ENCODE peak calls at places on chromosome 3, in seven cellular contexts. I is thyroid gland, G is lung, W is skeletal muscle cell, L is lower leg skin, B is cardiac fibroblast, Y is left ventricle myocardium inferior. V is an unnamed sample.
A peak's percentile ranks its signal among the peaks of the same experiment; 100 is the strongest.

GRCh38 chr3:115217678-115218451 is 70.8 kb upstream of the ZBTB20 start:
- DNase-seq in Y (no peak), I (no peak), W (peak; percentile 36), L (no peak), B (peak; percentile 81), G (no peak), V (peak; percentile 81)

GRCh38 chr3:188174309-188175044 is 20.5 kb downstream of the LPP start:
- DNase-seq in I (no peak), G (no peak), B (no peak), Y (no peak), W (no peak), L (no peak), V (no peak)

GRCh38 chr3:150371741-150372254 is 36.3 kb upstream of the TSC22D2 start:
- DNase-seq in W (peak; percentile 97), G (peak; percentile 68), Y (no peak), B (peak; percentile 99), L (peak; percentile 80), I (peak; percentile 42), V (peak; percentile 97)

GRCh38 chr3:180036678-180037455 is at the start of gene PEX5L:
- DNase-seq in W (peak; percentile 14), Y (peak; percentile 37), I (peak; percentile 25), G (no peak), L (no peak), B (peak; percentile 39), V (peak; percentile 23)

GRCh38 chr3:186590580-186591296 is 20.2 kb downstream of the DNAJB11 start:
- DNase-seq in B (no peak), Y (no peak), L (no peak), I (no peak), W (no peak), G (no peak), V (no peak)

GRCh38 chr3:37556789-37557301 is 304.8 kb upstream of the CTDSPL start:
- DNase-seq in L (no peak), B (no peak), I (no peak), Y (no peak), G (no peak), W (no peak), V (no peak)

GRCh38 chr3:123605789-123606234 is 21.0 kb upstream of the HACD2 start:
- DNase-seq in B (no peak), Y (no peak), G (no peak), W (no peak), L (no peak), I (no peak), V (peak; percentile 30)

GRCh38 chr3:113637756-113638155 is 58.7 kb downstream of the USF3 start:
- DNase-seq in G (no peak), B (no peak), L (no peak), W (no peak), I (no peak), Y (no peak), V (no peak)

GRCh38 chr3:194884649-194885315 is 199.1 kb downstream of the FAM43A start:
- DNase-seq in L (no peak), B (peak; percentile 61), W (no peak), I (peak; percentile 17), G (no peak), Y (peak; percentile 36), V (no peak)

GRCh38 chr3:42094992-42095391 is 3.8 kb downstream of the TRAK1 start:
- DNase-seq in W (no peak), B (no peak), I (no peak), G (no peak), Y (no peak), L (no peak), V (no peak)

GRCh38 chr3:33401781-33402180 is 38.4 kb downstream of the UBP1 start:
- DNase-seq in I (no peak), B (no peak), W (no peak), L (no peak), G (no peak), Y (no peak), V (no peak)

GRCh38 chr3:196661400-196661799 is 21.9 kb downstream of the NRROS start:
- DNase-seq in I (no peak), Y (no peak), L (no peak), W (no peak), B (no peak), G (no peak), V (no peak)

GRCh38 chr3:4061854-4062360 is 241.3 kb upstream of the SETMAR start:
- DNase-seq in W (no peak), B (no peak), I (peak; percentile 9), G (no peak), L (no peak), Y (no peak), V (no peak)

GRCh38 chr3:112002458-112002971 is 3.8 kb downstream of the TAGLN3 start:
- DNase-seq in I (no peak), Y (no peak), L (no peak), G (no peak), B (no peak), W (no peak), V (no peak)

GRCh38 chr3:116135462-116135861 is 309.8 kb downstream of the LSAMP start:
- DNase-seq in G (no peak), Y (peak; percentile 34), I (peak; percentile 1), B (peak; percentile 92), L (no peak), W (peak; percentile 81), V (peak; percentile 78)

GRCh38 chr3:178275793-178276192 is 260.4 kb upstream of the KCNMB2 start:
- DNase-seq in B (no peak), I (no peak), W (no peak), L (no peak), G (no peak), Y (no peak), V (peak; percentile 92)

GRCh38 chr3:59515936-59516335 is 466.1 kb upstream of the CFAP20DC start:
- DNase-seq in Y (no peak), W (no peak), B (no peak), L (no peak), I (no peak), G (no peak), V (no peak)

GRCh38 chr3:73637042-73637441 is 12.3 kb upstream of the PDZRN3 start:
- DNase-seq in I (no peak), W (no peak), L (no peak), G (no peak), B (no peak), Y (no peak), V (no peak)

GRCh38 chr3:127802620-127803019 is 19.7 kb downstream of the MGLL start:
- DNase-seq in B (no peak), L (no peak), G (no peak), Y (no peak), I (no peak), W (no peak), V (no peak)

GRCh38 chr3:127288921-127289645 is 1.2 kb upstream of the PRR20G start:
- DNase-seq in B (no peak), L (no peak), W (no peak), I (no peak), Y (no peak), G (no peak), V (no peak)

GRCh38 chr3:195198424-195199346 is 72.3 kb downstream of the XXYLT1 start:
- DNase-seq in L (no peak), G (no peak), Y (no peak), W (no peak), B (no peak), I (no peak), V (no peak)

GRCh38 chr3:128803307-128803706 is 76.1 kb upstream of the ACAD9 start:
- DNase-seq in I (no peak), G (no peak), B (no peak), W (no peak), Y (no peak), L (no peak), V (no peak)

GRCh38 chr3:134087046-134087974 is 57.6 kb upstream of the SLCO2A1 start:
- DNase-seq in I (no peak), G (no peak), W (no peak), L (no peak), B (no peak), Y (no peak), V (no peak)
- H3K4me3 ChIP-seq in I (no peak overlapping the region), G (no peak overlapping the region), W (no peak overlapping the region), L (no peak overlapping the region), B (no peak overlapping the region), Y (no peak overlapping the region), V (no peak overlapping the region)

DNA sequence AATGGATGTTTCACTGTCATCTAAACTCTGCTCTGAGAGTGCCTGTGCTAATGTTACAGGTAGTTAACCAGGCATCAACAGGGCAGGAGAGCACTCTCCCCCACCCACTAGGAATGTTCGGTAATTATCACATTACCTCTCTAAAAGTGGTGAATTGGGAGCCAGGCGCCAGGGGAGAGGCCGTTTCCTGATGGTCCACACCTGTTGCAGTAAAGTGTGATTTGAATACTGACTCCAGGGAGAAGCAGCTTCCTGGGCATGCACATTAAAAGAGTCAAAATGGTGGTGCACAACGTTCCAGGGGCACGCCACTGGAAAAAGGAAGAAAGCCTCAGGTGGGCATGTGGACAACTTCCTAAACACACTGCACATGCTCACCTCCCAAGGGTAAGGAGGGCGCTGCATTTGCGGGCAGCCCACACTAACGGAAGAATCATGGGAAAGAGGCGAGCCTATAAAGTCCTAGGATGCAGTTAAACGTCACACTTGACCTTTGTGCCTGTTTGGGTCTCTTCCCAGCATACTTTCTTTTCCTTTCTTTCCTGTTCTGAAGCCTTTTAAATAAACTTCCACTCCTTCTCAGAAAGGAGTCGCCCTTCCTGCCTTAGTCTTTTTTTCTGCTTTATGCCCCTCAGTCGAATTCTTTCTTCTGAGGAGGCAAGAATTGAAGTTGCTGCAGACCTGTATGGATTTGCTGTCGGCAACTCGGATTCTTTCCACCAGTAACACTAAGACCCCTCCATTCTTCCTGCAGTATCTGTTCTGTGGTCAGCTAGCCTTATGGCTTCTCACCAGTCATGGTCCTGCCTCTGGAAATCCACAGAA is 28.9 kb upstream of the GPD1L start:
- DNase-seq in W (no peak), L (no peak), I (no peak), Y (no peak), G (no peak), B (peak; percentile 16), V (peak; percentile 72)
- H3K4me3 ChIP-seq in W (no peak overlapping the region), L (no peak overlapping the region), I (no peak overlapping the region), Y (peak overlapping the region; percentile 11), G (no peak overlapping the region), B (no peak overlapping the region), V (no peak overlapping the region)

GRCh38 chr3:56076746-56077145 is 391.5 kb downstream of the ERC2 start:
- DNase-seq in W (no peak), L (peak; percentile 47), G (no peak), I (no peak), B (peak; percentile 5), Y (no peak), V (no peak)
- H3K4me3 ChIP-seq in W (no peak overlapping the region), L (no peak overlapping the region), G (no peak overlapping the region), I (no peak overlapping the region), B (no peak overlapping the region), Y (no peak overlapping the region), V (no peak overlapping the region)

DNA sequence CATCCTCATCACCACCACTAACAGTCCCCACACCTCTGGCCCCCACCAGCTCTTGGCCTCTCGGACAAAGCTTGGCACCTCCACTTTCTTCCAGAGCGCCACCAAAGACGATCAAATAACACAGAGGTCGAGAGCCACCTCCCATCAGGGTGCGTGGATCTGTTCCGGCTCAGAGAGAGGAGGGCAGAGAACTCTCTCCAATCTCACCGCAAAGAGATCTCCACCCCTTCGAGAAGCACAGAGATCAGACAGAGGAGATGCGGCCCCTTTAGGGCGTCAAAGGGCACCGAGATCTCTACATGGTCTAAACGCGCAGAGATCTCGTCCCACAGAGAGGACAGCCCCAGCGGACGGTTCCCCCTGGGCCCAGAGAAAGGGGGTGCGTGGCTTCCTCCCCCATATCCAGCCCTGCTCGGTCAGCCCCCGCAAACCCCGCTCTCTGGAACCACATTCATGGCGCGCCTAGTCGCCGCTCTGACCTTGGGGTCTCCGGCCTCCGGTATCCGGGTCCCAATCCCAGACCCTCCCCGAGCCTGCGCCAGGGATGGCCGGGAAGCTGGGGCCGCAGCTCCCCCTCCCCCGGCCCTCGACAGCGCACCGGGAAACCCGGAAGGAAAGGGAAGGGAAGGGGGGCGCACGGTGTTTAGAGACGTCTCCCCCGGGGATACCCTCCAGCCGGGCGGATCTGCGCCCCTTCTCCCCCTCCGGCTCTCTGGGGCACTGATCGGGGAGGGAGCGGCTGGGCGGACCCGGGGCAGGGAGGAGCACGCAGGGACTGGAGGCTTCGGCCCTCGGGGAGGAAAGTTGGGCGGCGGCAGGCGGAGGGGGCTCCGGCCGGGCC is 608 bp downstream of the SCN5A start:
- DNase-seq in G (no peak), L (no peak), B (no peak), Y (no peak), W (no peak), I (no peak), V (no peak)
- H3K4me3 ChIP-seq in G (peak overlapping the region; percentile 15), L (peak overlapping the region; percentile 18), B (peak overlapping the region; percentile 61), Y (peak overlapping the region; percentile 80), W (peak overlapping the region; percentile 54), I (no peak overlapping the region), V (peak overlapping the region; percentile 51)

V was measured in fibroblast of villous mesenchyme.